ENCODE peak calls at places on chromosomes 6 and 20, in eight cellular contexts. D, E, Q, F, R, H, J and M are unnamed samples.

GRCh38 chr20:39458452-39458851 is 496.3 kb downstream of the DHX35 start:
- DNase-seq in R (no peak), Q (no peak), E (no peak), F (no peak), D (no peak), H (no peak), J (no peak), M (no peak)

GRCh38 chr6:157650261-157650640 is 172.8 kb upstream of the SNX9 start:
- DNase-seq in E (no peak), J (no peak), F (peak; percentile 21), Q (no peak), R (no peak), H (no peak), D (no peak), M (no peak)

GRCh38 chr20:1775117-1775516 is 117.5 kb upstream of the SIRPG start:
- DNase-seq in F (no peak), E (no peak), D (no peak), Q (no peak), R (peak; percentile 71), J (no peak), H (no peak), M (no peak)

GRCh38 chr20:21048841-21049273 is 57.3 kb downstream of the LINC00237 start:
- DNase-seq in R (peak; percentile 38), D (peak; percentile 78), Q (no peak), F (no peak), E (peak; percentile 52), J (peak; percentile 42), H (peak; percentile 42), M (peak; percentile 10)

GRCh38 chr6:135624402-135625297 is 127.1 kb upstream of the AHI1 start:
- DNase-seq in D (no peak), Q (no peak), E (no peak), H (no peak), R (peak; percentile 62), J (no peak), F (no peak), M (no peak)

GRCh38 chr6:96196633-96197032 is 180.9 kb downstream of the FUT9 start:
- DNase-seq in F (no peak), J (no peak), E (no peak), D (no peak), Q (no peak), R (no peak), H (no peak), M (no peak)

GRCh38 chr6:158830736-158831135 is 11.6 kb upstream of the EZR start:
- DNase-seq in F (no peak), Q (no peak), H (no peak), J (no peak), R (no peak), E (no peak), D (no peak), M (no peak)

GRCh38 chr6:110098511-110099116 is 80.9 kb downstream of the WASF1 start:
- DNase-seq in D (no peak), H (no peak), J (no peak), R (no peak), E (no peak), Q (no peak), F (no peak), M (no peak)

GRCh38 chr6:97177905-97178304 is 105.1 kb downstream of the MMS22L start:
- DNase-seq in R (no peak), Q (no peak), F (no peak), J (no peak), E (no peak), H (no peak), D (no peak), M (no peak)

GRCh38 chr20:47774081-47774777 is 11.1 kb downstream of the SULF2 start:
- DNase-seq in J (no peak), Q (no peak), D (no peak), H (no peak), E (no peak), F (no peak), R (no peak), M (no peak)

GRCh38 chr20:42649716-42650115 is 540.0 kb downstream of the PTPRT start:
- DNase-seq in E (no peak), D (no peak), F (no peak), Q (no peak), H (no peak), J (no peak), R (no peak), M (no peak)

GRCh38 chr6:13355969-13356368 is 27.6 kb upstream of the TBC1D7 start:
- DNase-seq in D (no peak), J (no peak), F (no peak), R (peak; percentile 37), E (no peak), H (peak; percentile 96), Q (no peak), M (no peak)

GRCh38 chr6:31815025-31815838 is at the start of the genes HSPA1A and HSPA1L:
- DNase-seq in E (peak; percentile 93), F (peak; percentile 91), J (peak; percentile 94), D (no peak), R (peak; percentile 99), H (no peak), Q (peak; percentile 41), M (peak; percentile 59)

GRCh38 chr6:130178692-130179091 is 44.1 kb downstream of the SAMD3 start:
- DNase-seq in H (no peak), E (no peak), J (no peak), R (peak; percentile 97), F (no peak), Q (no peak), D (no peak), M (no peak)

GRCh38 chr6:131159578-131159977 is 24.3 kb downstream of the AKAP7 start:
- DNase-seq in R (peak; percentile 96), D (no peak), E (no peak), J (no peak), F (no peak), Q (no peak), H (no peak), M (no peak)

GRCh38 chr6:81767163-81768000 is 14.9 kb upstream of the TENT5A start:
- DNase-seq in H (no peak), E (peak; percentile 44), Q (no peak), D (no peak), J (peak; percentile 66), R (peak; percentile 86), F (no peak), M (no peak)

GRCh38 chr20:17612287-17612974 is 42.6 kb downstream of the DSTN start:
- DNase-seq in R (peak; percentile 56), H (no peak), D (no peak), Q (no peak), F (no peak), E (peak; percentile 65), J (peak; percentile 71), M (peak; percentile 33)

GRCh38 chr20:59933296-59933848 is at the start of gene SYCP2:
- DNase-seq in H (no peak), E (peak; percentile 61), J (no peak), F (no peak), Q (no peak), R (no peak), D (no peak), M (peak; percentile 60)

GRCh38 chr6:41441598-41442205 is 104.5 kb upstream of the FOXP4 start:
- DNase-seq in Q (no peak), E (peak; percentile 8), D (no peak), F (no peak), J (no peak), H (no peak), R (no peak), M (no peak)

GRCh38 chr20:22920898-22921297 is 114.2 kb upstream of the SSTR4 start:
- DNase-seq in D (no peak), F (no peak), R (peak; percentile 60), J (no peak), E (no peak), H (no peak), Q (no peak), M (no peak)

GRCh38 chr6:148761532-148761951 is 14.7 kb downstream of the UST start:
- DNase-seq in H (peak; percentile 44), R (no peak), D (no peak), F (no peak), E (peak; percentile 62), Q (no peak), J (no peak), M (peak; percentile 28)

GRCh38 chr6:17601389-17601703 is 1.2 kb downstream of the FAM8A1 start:
- DNase-seq in R (no peak), E (no peak), F (no peak), D (no peak), Q (no peak), J (no peak), H (no peak), M (no peak)

GRCh38 chr6:121247386-121247785 is 86.9 kb downstream of the TBC1D32 start:
- DNase-seq in D (no peak), H (no peak), Q (no peak), J (no peak), E (no peak), R (peak; percentile 66), F (no peak), M (no peak)

GRCh38 chr6:98044168-98044567 is 761.2 kb upstream of the MMS22L start:
- DNase-seq in J (no peak), D (no peak), F (no peak), E (no peak), R (no peak), Q (no peak), H (no peak), M (no peak)